ENCODE peak calls at places on chromosome X, in ten cellular contexts. E, Q, K, M, J, Z, S, H, V and L are unnamed samples.

GRCh38 chrX:64580035-64580434 is 184.8 kb upstream of the MTMR8 start:
- DNase-seq in E (no peak), Q (no peak), K (no peak), M (no peak), J (no peak), Z (no peak), S (no peak), H (no peak), V (no peak), L (peak; percentile 12)

GRCh38 chrX:74238771-74239170 is 65.2 kb upstream of the ZCCHC13 start:
- DNase-seq in E (no peak), Q (no peak), K (no peak), M (no peak), J (no peak), Z (no peak), S (no peak), H (no peak), V (no peak), L (no peak)

GRCh38 chrX:97609938-97610337 is 726.2 kb downstream of the RPA4 start:
- DNase-seq in E (no peak), Q (no peak), K (no peak), M (no peak), J (no peak), Z (no peak), S (no peak), H (no peak), V (no peak), L (no peak)

GRCh38 chrX:50068293-50068568 is 132.6 kb downstream of the AKAP4 start:
- DNase-seq in E (no peak), Q (no peak), K (no peak), M (no peak), J (no peak), Z (no peak), S (no peak), H (no peak), V (no peak), L (no peak)

GRCh38 chrX:119669424-119670037 is 23.4 kb downstream of the SEPTIN6 start:
- DNase-seq in E (no peak), Q (peak; percentile 55), K (no peak), M (no peak), J (no peak), Z (no peak), S (no peak), H (no peak), V (peak; percentile 44), L (no peak)

GRCh38 chrX:134633832-134634231 is 24.4 kb downstream of the PLAC1 start:
- DNase-seq in E (no peak), Q (no peak), K (no peak), M (no peak), J (no peak), Z (no peak), S (no peak), H (no peak), V (no peak), L (no peak)

GRCh38 chrX:153922932-153923857 is 2.9 kb downstream of the ARHGAP4 start:
- DNase-seq in E (peak; percentile 60), Q (peak; percentile 86), K (peak; percentile 78), M (no peak), J (peak; percentile 72), Z (no peak), S (peak; percentile 74), H (peak; percentile 47), V (peak; percentile 70), L (no peak)

GRCh38 chrX:53795583-53795982 is 109.1 kb upstream of the HUWE1 start:
- DNase-seq in E (no peak), Q (no peak), K (no peak), M (no peak), J (no peak), Z (no peak), S (no peak), H (no peak), V (peak; percentile 13), L (no peak)

GRCh38 chrX:154714925-154715324 is 36.0 kb downstream of the GAB3 start:
- DNase-seq in E (peak; percentile 45), Q (no peak), K (peak; percentile 50), M (peak; percentile 22), J (peak; percentile 33), Z (no peak), S (peak; percentile 51), H (no peak), V (peak; percentile 65), L (peak; percentile 50)

GRCh38 chrX:100874240-100874798 is at the start of gene NOX1:
- DNase-seq in E (no peak), Q (no peak), K (no peak), M (no peak), J (peak; percentile 36), Z (no peak), S (no peak), H (no peak), V (no peak), L (no peak)

GRCh38 chrX:7205037-7205577 is 57.2 kb upstream of the PUDP start:
- DNase-seq in E (no peak), Q (no peak), K (no peak), M (no peak), J (no peak), Z (no peak), S (no peak), H (no peak), V (no peak), L (no peak)

GRCh38 chrX:139204903-139205667 is 325.5 kb upstream of the F9 start:
- DNase-seq in E (no peak), Q (no peak), K (no peak), M (no peak), J (peak; percentile 26), Z (peak; percentile 84), S (peak; percentile 6), H (peak; percentile 82), V (no peak), L (peak; percentile 70)

GRCh38 chrX:107935200-107935599 is 47.0 kb downstream of the TEX13B start:
- DNase-seq in E (peak; percentile 10), Q (no peak), K (no peak), M (no peak), J (no peak), Z (no peak), S (peak; percentile 18), H (no peak), V (peak; percentile 45), L (no peak)

GRCh38 chrX:119503484-119503861 is 35.2 kb downstream of the SLC25A5 start:
- DNase-seq in E (peak; percentile 88), Q (no peak), K (peak; percentile 48), M (no peak), J (peak; percentile 47), Z (peak; percentile 83), S (peak; percentile 80), H (no peak), V (peak; percentile 87), L (no peak)

GRCh38 chrX:154829926-154830442 is 4.5 kb downstream of the SMIM9 start:
- DNase-seq in E (no peak), Q (no peak), K (no peak), M (no peak), J (no peak), Z (no peak), S (no peak), H (no peak), V (no peak), L (no peak)

GRCh38 chrX:13258725-13259124 is 61.1 kb downstream of the ATXN3L start:
- DNase-seq in E (no peak), Q (no peak), K (no peak), M (no peak), J (no peak), Z (no peak), S (no peak), H (no peak), V (no peak), L (no peak)